ENCODE peak calls at places on chromosomes 6 and 20, in five cellular contexts. E is T1000; R is effector CD4-positive, alpha-beta T cell; B is neuronal stem cell; F is EH. Y is an unnamed sample.

GRCh38 chr20:38692436-38693411 is 31.6 kb upstream of the SLC32A1 start:
- DNase-seq in E (peak), R (peak), B (peak), F (peak), Y (peak)

GRCh38 chr20:59778615-59779200 is 154.7 kb downstream of the SYCP2 start:
- DNase-seq in E (no peak), R (no peak), B (no peak), F (no peak), Y (no peak)

GRCh38 chr6:906920-907319 is 214.0 kb upstream of the EXOC2 start:
- DNase-seq in E (no peak), R (no peak), B (peak), F (no peak), Y (no peak)

GRCh38 chr6:73823046-73823735 is 127.2 kb downstream of the CD109 start:
- DNase-seq in E (no peak), R (no peak), B (no peak), F (no peak), Y (no peak)

GRCh38 chr20:31862506-31862905 is 7.8 kb downstream of the DUSP15 start:
- DNase-seq in E (no peak), R (no peak), B (no peak), F (no peak), Y (no peak)

GRCh38 chr6:132734694-132735236 is 20.9 kb upstream of the VNN1 start:
- DNase-seq in E (no peak), R (no peak), B (no peak), F (peak), Y (no peak)

GRCh38 chr6:83884523-83884922 is 25.0 kb downstream of the CYB5R4 start:
- DNase-seq in E (no peak), R (no peak), B (peak), F (peak), Y (no peak)

GRCh38 chr20:25148181-25148981 is 47.1 kb upstream of the ENTPD6 start:
- DNase-seq in E (no peak), R (peak), B (no peak), F (peak), Y (peak)

GRCh38 chr6:167501831-167502385 is 177.0 kb downstream of the TTLL2 start:
- DNase-seq in E (no peak), R (no peak), B (no peak), F (no peak), Y (no peak)

GRCh38 chr20:57087705-57088104 is 178.7 kb downstream of the BMP7 start:
- DNase-seq in E (no peak), R (no peak), B (no peak), F (no peak), Y (no peak)